ENCODE peak calls at places on chromosomes 16 and 17, in nine cellular contexts. I, F, C, A, S, T, Y, J and E are unnamed samples.

GRCh38 chr16:57604177-57604576 is 24.3 kb upstream of the ADGRG1 start:
- DNase-seq in I (no peak), F (no peak), C (no peak), A (no peak), S (no peak), T (no peak), Y (no peak), J (no peak), E (peak)

GRCh38 chr16:21162661-21163151 is 4.2 kb downstream of the LDAF1 start:
- DNase-seq in I (no peak), F (no peak), C (no peak), A (no peak), S (no peak), T (peak), Y (no peak), J (peak), E (peak)

GRCh38 chr17:16931318-16932060 is 40.4 kb downstream of the TNFRSF13B start:
- DNase-seq in I (no peak), F (no peak), C (no peak), A (no peak), S (no peak), T (no peak), Y (no peak), J (no peak), E (no peak)

GRCh38 chr16:58635502-58635901 is 5.9 kb upstream of the CNOT1 start:
- DNase-seq in I (no peak), F (no peak), C (no peak), A (no peak), S (no peak), T (no peak), Y (no peak), J (no peak), E (peak)

GRCh38 chr16:89536886-89537548 is 23.5 kb upstream of the RPL13 start:
- DNase-seq in I (no peak), F (no peak), C (no peak), A (no peak), S (no peak), T (no peak), Y (no peak), J (peak), E (no peak)

GRCh38 chr16:83215417-83216001 is 588.7 kb downstream of the CDH13 start:
- DNase-seq in I (no peak), F (peak), C (no peak), A (no peak), S (peak), T (no peak), Y (peak), J (peak), E (no peak)

GRCh38 chr16:54072237-54072636 is 214.3 kb downstream of the IRX3 start:
- DNase-seq in I (no peak), F (no peak), C (no peak), A (no peak), S (no peak), T (no peak), Y (no peak), J (no peak), E (no peak)

GRCh38 chr17:66976379-66976663 is 11.8 kb downstream of the CACNG4 start:
- DNase-seq in I (no peak), F (no peak), C (no peak), A (no peak), S (no peak), T (no peak), Y (no peak), J (no peak), E (no peak)

GRCh38 chr17:61537264-61537771 is 53.7 kb downstream of the NACA2 start:
- DNase-seq in I (no peak), F (no peak), C (no peak), A (no peak), S (no peak), T (no peak), Y (no peak), J (no peak), E (no peak)

DNA sequence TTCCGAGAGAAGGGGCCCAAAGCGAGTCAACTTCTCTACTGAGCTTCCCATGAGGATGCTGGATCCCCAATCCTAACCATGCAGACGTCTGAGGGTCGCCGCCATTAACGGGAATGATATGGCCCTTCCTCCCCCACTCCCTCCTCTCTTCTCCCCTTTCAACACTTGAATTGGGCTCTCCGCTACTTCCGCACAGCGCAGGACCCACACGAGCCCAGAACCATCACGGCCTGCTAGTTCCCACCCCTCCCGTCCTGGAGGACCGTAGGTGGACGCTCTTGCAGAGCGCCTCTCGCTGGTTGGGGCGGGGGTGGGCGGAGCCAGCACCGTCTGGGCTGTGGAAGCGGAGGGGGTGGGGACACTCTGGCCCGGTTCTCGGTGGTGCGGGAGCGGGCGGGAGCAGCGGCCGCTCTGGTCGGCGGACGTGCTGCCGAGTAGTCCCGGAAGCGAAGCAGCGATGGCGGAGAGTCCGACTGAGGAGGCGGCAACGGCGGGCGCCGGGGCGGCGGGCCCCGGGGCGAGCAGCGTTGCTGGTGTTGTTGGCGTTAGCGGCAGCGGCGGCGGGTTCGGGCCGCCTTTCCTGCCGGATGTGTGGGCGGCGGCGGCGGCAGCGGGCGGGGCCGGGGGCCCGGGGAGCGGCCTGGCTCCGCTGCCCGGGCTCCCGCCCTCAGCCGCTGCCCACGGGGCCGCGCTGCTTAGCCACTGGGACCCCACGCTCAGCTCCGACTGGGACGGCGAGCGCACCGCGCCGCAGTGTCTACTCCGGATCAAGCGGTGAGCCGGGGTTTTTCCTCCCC is at the start of gene UBE2Z:
- DNase-seq in I (peak), F (peak), C (peak), A (peak), S (peak), T (peak), Y (peak), J (peak), E (peak)
- TF ChIP-seq CTCF in I (peak), F (peak), C (no peak), A (no peak), S (peak), T (peak), Y (peak), J (no peak), E (no peak)

DNA sequence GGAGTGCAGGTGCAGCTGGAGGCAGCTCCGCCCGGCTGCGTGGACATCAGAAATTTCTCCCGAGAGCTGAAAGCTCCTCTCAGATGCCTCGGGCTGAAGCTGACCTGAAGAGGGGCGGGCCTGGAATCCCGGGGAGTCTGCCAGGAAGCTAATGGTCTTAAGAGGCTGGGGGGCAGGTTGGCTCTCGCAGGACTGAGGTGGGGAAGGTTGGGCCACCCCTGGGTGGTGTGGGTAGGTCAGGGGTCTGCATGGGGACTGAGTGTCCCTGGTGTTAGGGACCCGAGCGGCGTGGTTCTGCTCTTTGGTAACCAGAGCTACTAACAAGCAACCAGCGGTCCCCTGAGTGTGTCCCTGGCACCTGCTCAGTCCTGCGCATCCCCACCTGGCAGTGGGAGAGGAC is 3.5 kb downstream of the CHMP6 start:
- DNase-seq in I (no peak), F (no peak), C (no peak), A (no peak), S (no peak), T (no peak), Y (no peak), J (no peak), E (no peak)
- H3K4me3 ChIP-seq in I (no peak), F (no peak), C (no peak), A (no peak), S (no peak), T (no peak), Y (no peak), J (no peak), E (no peak)

DNA sequence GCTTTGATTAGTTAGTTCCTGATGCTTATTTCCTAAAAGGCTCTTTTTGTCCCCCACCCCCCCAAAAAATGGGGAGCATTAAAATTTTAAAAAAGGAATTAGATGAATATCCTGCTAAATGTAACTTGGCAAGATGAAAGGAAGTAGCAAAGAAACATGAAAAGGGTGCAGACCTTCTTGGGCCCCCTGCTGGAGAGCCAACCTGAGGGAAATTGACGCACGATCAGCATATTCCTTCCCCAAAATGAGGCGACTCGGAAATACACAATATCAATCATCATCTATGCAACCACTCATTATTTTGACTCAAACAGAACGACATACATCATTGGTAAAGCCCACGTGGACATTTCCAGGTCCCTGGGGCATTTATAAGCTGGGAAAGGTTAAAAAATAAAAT is 59.7 kb downstream of the GRIN2A start:
- DNase-seq in I (no peak), F (peak), C (no peak), A (no peak), S (no peak), T (no peak), Y (no peak), J (no peak), E (no peak)
- TF ChIP-seq CTCF in I (peak), F (peak), C (no peak), A (no peak), S (no peak), T (peak), Y (peak), J (no peak), E (peak)

GRCh38 chr16:67841198-67841815 is 813 bp upstream of the THAP11 start:
- DNase-seq in I (no peak), F (peak), C (no peak), A (no peak), S (no peak), T (no peak), Y (no peak), J (no peak), E (no peak)

GRCh38 chr16:67842509-67843342 is 606 bp downstream of the THAP11 start:
- DNase-seq in I (no peak), F (peak), C (no peak), A (no peak), S (peak), T (peak), Y (peak), J (peak), E (peak)

GRCh38 chr16:67843343-67843765 is 1.2 kb downstream of the THAP11 start:
- DNase-seq in I (no peak), F (no peak), C (no peak), A (no peak), S (no peak), T (no peak), Y (no peak), J (no peak), E (no peak)

GRCh38 chr16:67844441-67844840 is 2.3 kb upstream of the NUTF2 start:
- DNase-seq in I (no peak), F (peak), C (no peak), A (no peak), S (no peak), T (no peak), Y (no peak), J (peak), E (no peak)

DNA sequence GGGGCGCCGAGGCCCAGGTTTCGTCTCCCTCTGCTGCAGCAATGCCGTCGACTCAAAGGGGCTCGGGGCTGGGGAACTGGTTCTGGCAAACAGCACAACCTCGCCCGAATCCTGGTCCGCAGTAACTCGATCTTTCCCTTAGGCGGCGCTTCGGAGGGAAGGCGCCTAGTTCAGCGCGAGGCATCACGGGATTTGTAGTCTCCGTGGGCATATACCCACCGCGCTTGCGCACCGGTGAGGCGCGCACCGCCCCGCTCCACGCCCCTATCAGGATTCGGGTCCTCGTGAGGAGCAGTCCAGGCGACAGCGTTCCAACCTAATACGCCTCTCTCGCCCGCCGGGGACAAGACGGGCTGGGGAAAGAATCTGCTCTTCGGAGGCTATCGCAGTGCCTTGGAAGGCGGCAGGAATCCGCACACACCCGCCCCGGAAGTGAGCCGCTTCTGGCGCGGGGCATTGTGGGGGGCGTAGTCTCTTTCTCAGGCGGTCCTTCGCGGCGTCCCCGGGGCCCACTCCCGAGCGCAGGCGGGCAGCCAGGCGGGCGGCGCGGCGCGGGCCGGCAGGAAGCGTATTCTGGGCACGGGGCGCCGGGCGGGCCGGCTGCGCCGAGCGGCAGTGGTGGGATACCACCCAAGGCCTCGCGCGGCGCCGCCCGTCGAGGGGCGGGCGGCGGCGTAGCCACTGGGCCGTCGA is at the start of gene THAP11:
- DNase-seq in I (peak), F (peak), C (peak), A (peak), S (peak), T (peak), Y (peak), J (peak), E (peak)
- H3K4me3 ChIP-seq in I (peak), F (peak), C (peak), A (peak), S (peak), T (peak), Y (peak), J (peak), E (peak)